ENCODE peak calls at places on chromosome 1, in four cellular contexts. U, I, S and H are unnamed samples.

GRCh38 chr1:62356257-62356835 is 37.1 kb upstream of the KANK4 start:
- DNase-seq in U (peak; percentile 35), I (no peak), S (no peak), H (no peak)

GRCh38 chr1:183025782-183026774 is 2.9 kb downstream of the LAMC1 start:
- DNase-seq in S (no peak), I (no peak), U (no peak), H (no peak)

GRCh38 chr1:203826175-203826574 is 30.8 kb downstream of the ZBED6 start:
- DNase-seq in U (no peak), S (no peak), I (no peak), H (no peak)

GRCh38 chr1:177975588-177976495 is 6.0 kb upstream of the SEC16B start:
- DNase-seq in I (no peak), S (no peak), U (peak; percentile 21), H (no peak)

GRCh38 chr1:203227684-203228083 is 1.8 kb downstream of the CHIT1 start:
- DNase-seq in S (no peak), I (no peak), U (no peak), H (no peak)

GRCh38 chr1:228376262-228376628 is 30.4 kb downstream of the TRIM11 start:
- DNase-seq in S (no peak), U (peak; percentile 32), I (no peak), H (no peak)

GRCh38 chr1:179831852-179832699 is 45.5 kb downstream of the TOR1AIP2 start:
- DNase-seq in U (no peak), S (no peak), I (peak; percentile 12), H (peak; percentile 76)

GRCh38 chr1:170288155-170288554 is 142.4 kb downstream of the NTMT2 start:
- DNase-seq in I (no peak), U (no peak), S (no peak), H (no peak)

GRCh38 chr1:44361478-44361877 is 6.4 kb upstream of the ERI3 start:
- DNase-seq in S (no peak), U (peak; percentile 10), I (no peak), H (no peak)

GRCh38 chr1:74205236-74205635 is 7.2 kb downstream of the FPGT start:
- DNase-seq in U (no peak), I (no peak), S (no peak), H (no peak)

DNA sequence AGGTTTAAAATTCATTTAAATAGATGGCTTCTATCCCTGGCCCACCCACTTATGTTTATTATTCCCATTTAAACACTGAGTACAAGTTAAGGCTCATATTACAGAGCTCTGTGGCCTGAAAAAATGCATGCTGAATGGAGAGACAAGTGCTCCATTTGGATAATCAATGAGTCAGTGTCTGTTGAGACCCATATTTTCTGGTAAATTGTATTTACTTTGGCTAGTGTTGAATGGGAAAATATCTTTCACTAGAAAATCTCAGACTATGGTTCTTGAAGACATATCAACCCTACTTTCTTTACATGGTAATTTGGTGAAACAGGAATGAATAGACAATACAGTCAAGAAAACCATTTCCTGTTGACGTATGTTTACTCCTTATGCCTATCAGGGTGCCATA is 356.0 kb downstream of the S1PR1 start:
- DNase-seq in S (no peak), I (no peak), U (no peak), H (no peak)
- H3K27ac ChIP-seq in S (no peak overlapping the region), I (no peak overlapping the region), U (no peak overlapping the region), H (no peak overlapping the region)

GRCh38 chr1:37752213-37752582 is 12.7 kb downstream of the EPHA10 start:
- DNase-seq in I (no peak), S (no peak), U (no peak), H (no peak)
- H3K4me3 ChIP-seq in I (peak overlapping the region; percentile 46), S (no peak overlapping the region), U (peak overlapping the region; percentile 66), H (no peak overlapping the region)

GRCh38 chr1:9733160-9733789 is 81.7 kb downstream of the PIK3CD start:
- DNase-seq in U (no peak), I (no peak), S (no peak), H (no peak)

GRCh38 chr1:9730096-9730901 is 78.8 kb downstream of the PIK3CD start:
- DNase-seq in U (no peak), S (no peak), I (peak; percentile 39), H (no peak)

GRCh38 chr1:9731051-9731537 is 79.6 kb downstream of the PIK3CD start:
- DNase-seq in S (no peak), U (no peak), I (no peak), H (no peak)

GRCh38 chr1:9731561-9731960 is 80.0 kb downstream of the PIK3CD start:
- DNase-seq in U (no peak), S (no peak), I (no peak), H (no peak)

GRCh38 chr1:9732123-9732971 is 80.8 kb downstream of the PIK3CD start:
- DNase-seq in S (no peak), U (no peak), I (no peak), H (no peak)
- H3K27ac ChIP-seq in S (no peak overlapping the region), U (no peak overlapping the region), I (no peak overlapping the region), H (no peak overlapping the region)

DNA sequence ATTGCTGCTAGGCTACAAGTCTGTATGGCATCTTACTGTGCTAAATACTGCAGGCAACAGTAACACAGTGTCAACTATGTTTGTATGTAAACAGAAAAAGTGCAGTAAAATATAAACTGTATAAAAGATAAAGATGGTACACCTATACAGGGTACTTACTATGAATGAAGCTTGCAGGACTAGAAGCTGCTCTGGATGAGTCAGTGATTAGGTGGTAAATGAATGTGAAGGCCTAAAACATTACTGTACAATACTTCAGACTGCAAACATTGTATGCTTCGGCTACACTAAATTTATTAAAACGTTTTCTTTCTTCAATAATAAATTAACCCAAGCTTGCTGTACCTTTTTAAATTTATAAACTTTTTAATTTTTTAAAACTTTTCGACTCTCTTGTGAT is 97.1 kb downstream of the HLX start:
- DNase-seq in S (no peak), U (no peak), I (no peak), H (no peak)
- H3K4me3 ChIP-seq in S (no peak overlapping the region), U (no peak overlapping the region), I (no peak overlapping the region), H (no peak overlapping the region)

DNA sequence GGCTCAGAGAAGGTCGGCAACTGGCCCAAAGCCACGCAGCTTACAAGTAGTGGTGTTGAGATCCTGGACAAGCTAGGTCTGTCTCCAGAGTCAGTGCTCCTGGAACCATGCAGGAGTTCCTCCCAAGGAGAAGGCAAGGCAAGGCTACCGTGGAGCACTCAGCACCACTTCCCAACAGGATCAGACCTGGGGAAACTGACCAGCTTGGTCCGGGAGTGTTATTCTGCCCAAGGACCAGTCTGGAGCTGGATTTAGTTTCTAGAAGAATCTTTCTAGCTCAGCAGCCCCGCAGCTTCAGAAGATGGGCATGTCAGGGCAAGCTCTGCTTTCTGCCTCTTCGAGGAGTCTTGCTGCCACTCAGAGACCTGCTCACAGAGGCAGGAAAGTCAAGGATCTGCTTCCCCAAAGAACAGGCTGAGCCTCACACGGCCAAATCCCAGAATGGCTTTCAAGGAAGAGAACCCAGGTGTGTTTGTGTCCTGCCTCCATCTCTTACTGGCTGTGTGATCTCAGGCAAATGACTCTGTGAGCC is 302.8 kb downstream of the MATN1 start:
- DNase-seq in U (no peak), I (no peak), S (no peak), H (no peak)
- H3K27ac ChIP-seq in U (no peak overlapping the region), I (no peak overlapping the region), S (no peak overlapping the region), H (no peak overlapping the region)

GRCh38 chr1:9542425-9542824 is 3.2 kb downstream of the SLC25A33 start:
- DNase-seq in S (no peak), I (peak; percentile 41), U (no peak), H (peak; percentile 36)
- H3K4me3 ChIP-seq in S (no peak overlapping the region), I (no peak overlapping the region), U (no peak overlapping the region), H (no peak overlapping the region)

GRCh38 chr1:19392221-19392620 is 80.1 kb downstream of the SLC66A1 start:
- DNase-seq in U (no peak), S (no peak), I (no peak), H (no peak)
- H3K27ac ChIP-seq in U (no peak overlapping the region), S (peak overlapping the region; percentile 49), I (peak overlapping the region; percentile 59), H (peak overlapping the region; percentile 60)

GRCh38 chr1:10966233-10966632 is 46.2 kb upstream of the TARDBP start:
- DNase-seq in U (no peak), S (no peak), I (no peak), H (no peak)

GRCh38 chr1:10967105-10967504 is 45.3 kb upstream of the TARDBP start:
- DNase-seq in U (no peak), S (no peak), I (no peak), H (no peak)

GRCh38 chr1:10969267-10969970 is 43.0 kb upstream of the TARDBP start:
- DNase-seq in U (no peak), I (no peak), S (no peak), H (no peak)

GRCh38 chr1:10969971-10970332 is 42.5 kb upstream of the TARDBP start:
- DNase-seq in U (no peak), S (no peak), I (no peak), H (no peak)

DNA sequence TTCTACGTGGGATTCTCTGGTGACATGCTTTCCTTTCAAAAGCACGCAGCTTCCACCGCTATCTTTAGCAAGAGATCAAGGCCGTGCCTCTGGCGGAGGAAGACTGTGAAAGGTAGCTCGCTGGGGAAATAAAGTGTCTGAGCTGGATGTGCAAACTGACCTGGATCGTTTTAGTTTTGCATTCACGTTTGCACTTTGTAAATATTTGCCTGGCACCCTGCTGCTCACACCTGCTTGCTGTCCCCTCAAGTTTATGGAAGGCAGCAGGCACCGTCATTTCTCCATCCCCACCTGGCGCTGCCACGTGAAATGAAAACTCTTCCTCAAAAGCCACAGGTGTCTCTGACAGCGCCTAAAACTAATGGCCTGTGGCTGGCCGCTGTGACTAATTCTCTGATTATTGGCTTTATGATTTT is 44.0 kb upstream of the TARDBP start:
- DNase-seq in I (peak; percentile 43), S (no peak), U (no peak), H (no peak)
- H3K4me3 ChIP-seq in I (no peak overlapping the region), S (no peak overlapping the region), U (no peak overlapping the region), H (no peak overlapping the region)

DNA sequence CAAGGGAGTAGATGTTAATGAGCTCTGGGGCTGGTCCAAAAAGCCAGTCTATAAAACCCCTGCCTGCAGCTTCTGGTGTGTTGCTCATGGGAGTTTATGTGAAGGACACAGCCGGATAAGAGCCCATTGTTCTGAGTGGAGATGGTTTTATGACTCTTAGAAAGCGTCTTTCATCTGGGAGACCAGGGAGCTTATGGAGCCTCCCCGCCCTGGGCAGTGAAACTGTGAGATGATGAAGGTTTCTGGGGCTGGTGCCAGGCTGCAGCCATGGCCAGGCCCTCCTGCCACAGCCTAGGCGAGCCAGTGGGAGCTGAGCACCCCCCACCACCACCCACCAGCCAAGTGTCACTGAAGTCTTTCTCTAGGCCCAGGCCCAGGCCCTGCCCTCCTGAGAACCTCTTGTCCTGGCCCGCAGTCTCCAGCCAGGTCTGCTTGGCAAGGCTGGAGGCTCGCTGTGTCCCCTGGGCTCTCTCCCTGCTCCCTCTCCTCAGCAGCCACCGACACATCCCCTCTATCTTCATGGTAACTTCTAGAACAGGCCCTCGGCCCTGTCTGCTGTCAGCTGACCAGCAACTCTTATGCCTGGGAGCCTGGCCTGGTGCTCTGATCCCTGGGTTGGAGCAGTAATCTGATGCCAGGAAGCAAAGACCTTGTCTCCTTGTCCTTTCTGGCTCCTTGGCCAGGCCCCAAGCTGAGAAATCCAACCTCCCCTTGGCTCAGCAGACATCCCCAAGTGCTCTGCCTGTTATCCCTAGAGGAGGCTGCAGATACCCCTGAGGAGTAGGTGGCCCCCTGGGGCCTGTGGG is 7.6 kb upstream of the ARHGEF10L start:
- DNase-seq in I (peak; percentile 86), S (no peak), U (no peak), H (no peak)
- H3K27ac ChIP-seq in I (peak overlapping the region; percentile 77), S (no peak overlapping the region), U (peak overlapping the region; percentile 36), H (no peak overlapping the region)

GRCh38 chr1:89199515-89199914 is 773 bp upstream of the GBP4 start:
- DNase-seq in S (no peak), I (no peak), U (no peak), H (peak; percentile 11)
- H3K4me3 ChIP-seq in S (peak overlapping the region; percentile 95), I (no peak overlapping the region), U (no peak overlapping the region), H (peak overlapping the region; percentile 92)